ENCODE peak calls at places on chromosome 13, in four cellular contexts. One of them, this sample, is unnamed.

GRCh38 chr13:103145476-103145875 is 79.3 kb upstream of the SLC10A2 start:
- DNase-seq in stimulated activated CD4-positive, alpha-beta T cell treated with anti-CD3 and anti-CD28 coated beads, Interleukin-1b, Interleukin-23, amount 100 ng/mL, for 24 hours: no peak
- DNase-seq in heart right ventricle: no peak
- DNase-seq in GM04504: no peak
- DNase-seq in this sample: no peak

GRCh38 chr13:102401755-102402154 is at the start of gene FGF14:
- DNase-seq in heart right ventricle: no peak
- DNase-seq in GM04504: no peak
- DNase-seq in stimulated activated CD4-positive, alpha-beta T cell treated with anti-CD3 and anti-CD28 coated beads, Interleukin-1b, Interleukin-23, amount 100 ng/mL, for 24 hours: no peak
- DNase-seq in this sample: no peak

GRCh38 chr13:97855570-97855970 is 97.9 kb upstream of the IPO5 start:
- DNase-seq in GM04504: peak; percentile 76
- DNase-seq in heart right ventricle: peak; percentile 60
- DNase-seq in stimulated activated CD4-positive, alpha-beta T cell treated with anti-CD3 and anti-CD28 coated beads, Interleukin-1b, Interleukin-23, amount 100 ng/mL, for 24 hours: no peak
- DNase-seq in this sample: no peak

GRCh38 chr13:23901365-23901764 is 4.1 kb upstream of the C1QTNF9B start:
- DNase-seq in GM04504: no peak
- DNase-seq in stimulated activated CD4-positive, alpha-beta T cell treated with anti-CD3 and anti-CD28 coated beads, Interleukin-1b, Interleukin-23, amount 100 ng/mL, for 24 hours: no peak
- DNase-seq in heart right ventricle: no peak
- DNase-seq in this sample: no peak

GRCh38 chr13:22700488-22700887 is 480.3 kb upstream of the SGCG start:
- DNase-seq in heart right ventricle: no peak
- DNase-seq in GM04504: no peak
- DNase-seq in stimulated activated CD4-positive, alpha-beta T cell treated with anti-CD3 and anti-CD28 coated beads, Interleukin-1b, Interleukin-23, amount 100 ng/mL, for 24 hours: no peak
- DNase-seq in this sample: peak; percentile 33

GRCh38 chr13:76745246-76746200 is 140.7 kb downstream of the KCTD12 start:
- DNase-seq in stimulated activated CD4-positive, alpha-beta T cell treated with anti-CD3 and anti-CD28 coated beads, Interleukin-1b, Interleukin-23, amount 100 ng/mL, for 24 hours: no peak
- DNase-seq in heart right ventricle: no peak
- DNase-seq in GM04504: no peak
- DNase-seq in this sample: no peak

GRCh38 chr13:113929628-113930615 is 44.0 kb downstream of the C13orf46 start:
- DNase-seq in heart right ventricle: no peak
- DNase-seq in stimulated activated CD4-positive, alpha-beta T cell treated with anti-CD3 and anti-CD28 coated beads, Interleukin-1b, Interleukin-23, amount 100 ng/mL, for 24 hours: no peak
- DNase-seq in GM04504: no peak
- DNase-seq in this sample: no peak

GRCh38 chr13:37429976-37430375 is 168.6 kb downstream of the POSTN start:
- DNase-seq in heart right ventricle: no peak
- DNase-seq in GM04504: peak; percentile 64
- DNase-seq in stimulated activated CD4-positive, alpha-beta T cell treated with anti-CD3 and anti-CD28 coated beads, Interleukin-1b, Interleukin-23, amount 100 ng/mL, for 24 hours: no peak
- DNase-seq in this sample: no peak

GRCh38 chr13:29524641-29525040 is 70.8 kb downstream of the SLC7A1 start:
- DNase-seq in GM04504: no peak
- DNase-seq in stimulated activated CD4-positive, alpha-beta T cell treated with anti-CD3 and anti-CD28 coated beads, Interleukin-1b, Interleukin-23, amount 100 ng/mL, for 24 hours: no peak
- DNase-seq in heart right ventricle: no peak
- DNase-seq in this sample: no peak